ENCODE peak calls at places on chromosomes 12 and 14, in seven cellular contexts. One of them, this sample, is unnamed.

GRCh38 chr12:90851800-90852718 is 102.9 kb downstream of the CCER1 start:
- DNase-seq in HFFc6: no peak
- DNase-seq in fibroblast of the aortic adventitia: no peak
- DNase-seq in Peyer's patch: no peak
- DNase-seq in CD4-positive, alpha-beta T cell: no peak
- DNase-seq in neural crest cell: no peak
- DNase-seq in right lobe of liver: no peak
- DNase-seq in this sample: no peak

GRCh38 chr12:112185093-112185923 is 59.9 kb downstream of the TRAFD1 start:
- DNase-seq in CD4-positive, alpha-beta T cell: no peak
- DNase-seq in Peyer's patch: no peak
- DNase-seq in fibroblast of the aortic adventitia: no peak
- DNase-seq in HFFc6: no peak
- DNase-seq in right lobe of liver: no peak
- DNase-seq in neural crest cell: no peak
- DNase-seq in this sample: no peak

GRCh38 chr12:114995891-114996290 is 311.9 kb upstream of the TBX3 start:
- DNase-seq in fibroblast of the aortic adventitia: no peak
- DNase-seq in right lobe of liver: no peak
- DNase-seq in neural crest cell: no peak
- DNase-seq in Peyer's patch: no peak
- DNase-seq in CD4-positive, alpha-beta T cell: no peak
- DNase-seq in HFFc6: no peak
- DNase-seq in this sample: no peak

GRCh38 chr14:102694530-102695171 is 82.6 kb upstream of the TRAF3 start:
- DNase-seq in HFFc6: peak
- DNase-seq in right lobe of liver: no peak
- DNase-seq in Peyer's patch: no peak
- DNase-seq in fibroblast of the aortic adventitia: peak
- DNase-seq in CD4-positive, alpha-beta T cell: peak
- DNase-seq in neural crest cell: peak
- DNase-seq in this sample: peak

GRCh38 chr12:27781680-27782079 is 1.6 kb upstream of the MANSC4 start:
- DNase-seq in HFFc6: no peak
- DNase-seq in Peyer's patch: no peak
- DNase-seq in CD4-positive, alpha-beta T cell: no peak
- DNase-seq in right lobe of liver: no peak
- DNase-seq in neural crest cell: no peak
- DNase-seq in fibroblast of the aortic adventitia: peak
- DNase-seq in this sample: no peak

GRCh38 chr12:62744551-62744950 is 190.4 kb downstream of the PPM1H start:
- DNase-seq in HFFc6: no peak
- DNase-seq in fibroblast of the aortic adventitia: no peak
- DNase-seq in neural crest cell: no peak
- DNase-seq in CD4-positive, alpha-beta T cell: no peak
- DNase-seq in right lobe of liver: peak
- DNase-seq in Peyer's patch: no peak
- DNase-seq in this sample: no peak

GRCh38 chr12:55642275-55643068 is 5.8 kb downstream of the OR10P1 start:
- DNase-seq in fibroblast of the aortic adventitia: no peak
- DNase-seq in CD4-positive, alpha-beta T cell: no peak
- DNase-seq in right lobe of liver: no peak
- DNase-seq in HFFc6: no peak
- DNase-seq in neural crest cell: no peak
- DNase-seq in Peyer's patch: no peak
- DNase-seq in this sample: no peak

GRCh38 chr12:132316497-132317232 is 12.7 kb downstream of the GALNT9 start:
- DNase-seq in HFFc6: no peak
- DNase-seq in right lobe of liver: no peak
- DNase-seq in fibroblast of the aortic adventitia: no peak
- DNase-seq in Peyer's patch: no peak
- DNase-seq in CD4-positive, alpha-beta T cell: no peak
- DNase-seq in neural crest cell: no peak
- DNase-seq in this sample: no peak

GRCh38 chr14:106277503-106277902 is 751.1 kb downstream of the TMEM121 start:
- DNase-seq in right lobe of liver: no peak
- DNase-seq in HFFc6: no peak
- DNase-seq in fibroblast of the aortic adventitia: no peak
- DNase-seq in neural crest cell: no peak
- DNase-seq in CD4-positive, alpha-beta T cell: no peak
- DNase-seq in Peyer's patch: no peak
- DNase-seq in this sample: no peak

GRCh38 chr12:25458047-25458552 is 95.0 kb downstream of the LMNTD1 start:
- DNase-seq in Peyer's patch: no peak
- DNase-seq in HFFc6: peak
- DNase-seq in right lobe of liver: no peak
- DNase-seq in fibroblast of the aortic adventitia: peak
- DNase-seq in neural crest cell: no peak
- DNase-seq in CD4-positive, alpha-beta T cell: no peak
- DNase-seq in this sample: no peak

GRCh38 chr14:50620341-50620740 is 47.8 kb downstream of the SAV1 start:
- DNase-seq in fibroblast of the aortic adventitia: no peak
- DNase-seq in right lobe of liver: no peak
- DNase-seq in HFFc6: no peak
- DNase-seq in neural crest cell: no peak
- DNase-seq in Peyer's patch: no peak
- DNase-seq in CD4-positive, alpha-beta T cell: no peak
- DNase-seq in this sample: no peak

GRCh38 chr14:81298911-81299310 is 78.2 kb upstream of the GTF2A1 start:
- DNase-seq in HFFc6: no peak
- DNase-seq in Peyer's patch: no peak
- DNase-seq in neural crest cell: no peak
- DNase-seq in fibroblast of the aortic adventitia: no peak
- DNase-seq in right lobe of liver: no peak
- DNase-seq in CD4-positive, alpha-beta T cell: no peak
- DNase-seq in this sample: no peak

GRCh38 chr12:47838286-47838931 is 18.7 kb upstream of the HDAC7 start:
- DNase-seq in fibroblast of the aortic adventitia: peak
- DNase-seq in neural crest cell: peak
- DNase-seq in HFFc6: peak
- DNase-seq in CD4-positive, alpha-beta T cell: peak
- DNase-seq in right lobe of liver: no peak
- DNase-seq in Peyer's patch: peak
- DNase-seq in this sample: peak

GRCh38 chr12:122845865-122846621 is 10.8 kb downstream of the HIP1R start:
- DNase-seq in Peyer's patch: no peak
- DNase-seq in right lobe of liver: no peak
- DNase-seq in fibroblast of the aortic adventitia: no peak
- DNase-seq in neural crest cell: no peak
- DNase-seq in CD4-positive, alpha-beta T cell: no peak
- DNase-seq in HFFc6: no peak
- DNase-seq in this sample: no peak

GRCh38 chr14:29126361-29126760 is 359.8 kb downstream of the FOXG1 start:
- DNase-seq in right lobe of liver: no peak
- DNase-seq in Peyer's patch: no peak
- DNase-seq in HFFc6: no peak
- DNase-seq in CD4-positive, alpha-beta T cell: no peak
- DNase-seq in neural crest cell: no peak
- DNase-seq in fibroblast of the aortic adventitia: no peak
- DNase-seq in this sample: no peak

DNA sequence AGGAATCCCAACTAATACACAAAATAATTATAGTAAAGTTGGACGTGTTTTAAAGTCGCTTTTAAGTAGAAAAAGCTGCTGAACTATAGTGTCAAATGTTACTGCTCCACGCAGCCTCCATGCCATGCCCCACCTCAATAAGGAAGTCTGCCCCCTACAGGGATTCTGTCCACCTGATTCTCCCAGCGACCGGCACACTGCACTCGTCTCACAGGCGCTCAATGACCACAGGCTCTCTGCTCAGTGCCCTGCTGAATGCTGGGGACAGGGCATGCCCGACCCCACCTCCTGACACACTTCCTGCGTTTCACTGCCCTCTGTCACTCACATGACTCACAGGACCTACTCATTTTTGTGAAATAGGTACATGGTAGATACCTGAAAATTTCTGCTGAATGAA is 48.9 kb downstream of the BDKRB1 start:
- DNase-seq in CD4-positive, alpha-beta T cell: no peak
- DNase-seq in Peyer's patch: no peak
- DNase-seq in HFFc6: no peak
- DNase-seq in neural crest cell: peak
- DNase-seq in right lobe of liver: no peak
- DNase-seq in fibroblast of the aortic adventitia: no peak
- DNase-seq in this sample: peak
- TF ChIP-seq CTCF in CD4-positive, alpha-beta T cell: no peak
- TF ChIP-seq CTCF in Peyer's patch: no peak
- TF ChIP-seq CTCF in HFFc6: peak
- TF ChIP-seq CTCF in neural crest cell: peak
- TF ChIP-seq CTCF in right lobe of liver: no peak
- TF ChIP-seq CTCF in fibroblast of the aortic adventitia: no peak
- TF ChIP-seq CTCF in this sample: peak

DNA sequence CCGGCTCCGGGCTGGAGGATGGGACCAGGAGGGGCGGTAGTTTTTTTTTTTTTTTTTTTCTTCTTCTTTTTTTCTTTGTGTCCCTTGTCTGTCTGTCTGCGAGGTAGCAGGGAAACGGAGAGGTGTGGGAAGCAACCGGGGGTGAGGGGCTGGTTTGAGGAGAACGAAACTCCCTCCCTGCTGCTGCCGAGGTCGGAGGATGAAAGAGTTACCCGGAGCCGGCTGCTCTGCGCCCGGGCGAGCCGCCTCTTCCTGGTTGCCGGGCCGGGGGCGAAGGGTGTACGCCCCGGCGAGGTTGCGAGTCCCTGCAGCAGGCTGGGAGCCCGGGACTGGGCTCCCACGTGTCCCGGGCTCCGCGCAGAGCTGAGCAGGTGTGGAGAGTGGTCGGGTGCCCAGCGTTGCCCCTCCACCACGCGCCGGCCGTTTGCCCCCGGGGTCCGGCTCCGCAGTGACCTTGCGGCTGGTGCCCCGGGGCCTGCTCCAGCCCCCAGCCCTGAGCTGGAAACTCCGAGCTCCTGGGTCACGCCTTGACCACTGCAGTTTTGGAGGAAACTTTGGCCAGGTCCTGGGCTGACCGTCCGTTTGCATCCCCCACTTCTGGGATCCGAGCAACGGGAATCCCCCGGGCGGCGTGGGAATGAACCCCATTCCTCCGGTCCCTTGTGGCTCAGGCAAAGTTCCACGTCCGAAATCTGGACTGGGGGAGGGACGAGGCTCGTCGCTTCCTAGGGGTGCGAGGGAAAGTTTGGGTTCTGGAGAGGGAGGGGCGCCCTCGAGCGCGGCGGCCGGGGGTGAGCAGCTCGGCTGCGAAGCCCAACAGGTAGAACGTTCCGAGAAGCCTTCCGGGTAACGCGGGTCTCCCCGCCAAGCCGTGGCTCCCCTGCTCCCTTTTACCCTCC is 1.2 kb downstream of the CHST11 start:
- DNase-seq in Peyer's patch: peak
- DNase-seq in fibroblast of the aortic adventitia: peak
- DNase-seq in CD4-positive, alpha-beta T cell: peak
- DNase-seq in right lobe of liver: peak
- DNase-seq in neural crest cell: peak
- DNase-seq in HFFc6: no peak
- DNase-seq in this sample: peak
- TF ChIP-seq CTCF in Peyer's patch: no peak
- TF ChIP-seq CTCF in fibroblast of the aortic adventitia: no peak
- TF ChIP-seq CTCF in CD4-positive, alpha-beta T cell: no peak
- TF ChIP-seq CTCF in right lobe of liver: no peak
- TF ChIP-seq CTCF in neural crest cell: peak
- TF ChIP-seq CTCF in HFFc6: no peak
- TF ChIP-seq CTCF in this sample: no peak

DNA sequence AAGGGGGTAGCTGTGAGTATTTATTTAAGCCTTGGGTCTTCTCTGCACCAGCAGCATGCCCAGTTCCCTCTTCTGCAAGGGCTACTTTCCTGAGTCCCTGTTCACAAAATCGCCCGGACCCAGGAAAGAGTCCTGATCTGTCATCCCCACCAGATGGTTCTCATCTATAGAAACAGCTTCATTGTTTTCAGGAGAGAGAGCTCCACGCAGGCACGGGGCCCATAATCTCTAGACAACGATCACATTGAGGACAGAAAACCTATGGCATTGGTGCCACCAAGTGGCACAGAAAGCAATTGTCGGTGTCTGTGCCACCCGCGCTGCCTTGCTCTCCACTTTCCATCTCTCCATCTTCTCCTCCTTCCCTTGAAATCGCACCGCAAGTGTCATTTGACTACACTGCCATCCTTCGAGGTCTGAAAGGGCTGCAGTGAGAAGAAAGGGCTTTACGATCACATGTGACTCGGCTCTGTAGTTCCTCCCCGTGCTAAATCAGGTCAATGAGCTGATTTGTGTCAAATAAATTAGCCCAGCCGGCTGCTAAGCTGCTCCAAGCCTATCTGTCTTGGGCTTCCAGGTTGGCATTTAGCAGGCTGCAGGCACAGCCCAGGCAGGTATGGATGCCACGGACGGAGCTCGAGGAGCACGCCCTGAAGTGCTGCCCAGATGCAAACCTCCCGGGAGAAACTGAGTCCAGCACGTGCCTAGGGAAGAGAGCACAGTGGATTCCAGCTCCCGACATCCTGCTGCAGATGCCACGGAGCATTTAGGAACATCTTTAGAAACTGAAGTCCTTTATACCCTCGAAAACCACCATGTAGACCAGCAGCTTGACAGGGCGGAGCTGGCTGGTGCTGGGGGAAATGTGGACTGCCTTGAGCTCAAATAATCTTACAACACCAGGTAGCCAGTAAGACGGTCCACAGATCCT is 28.8 kb downstream of the SPRING1 start:
- DNase-seq in neural crest cell: peak
- DNase-seq in HFFc6: peak
- DNase-seq in CD4-positive, alpha-beta T cell: peak
- DNase-seq in fibroblast of the aortic adventitia: peak
- DNase-seq in right lobe of liver: peak
- DNase-seq in Peyer's patch: peak
- DNase-seq in this sample: no peak
- TF ChIP-seq CTCF in neural crest cell: peak
- TF ChIP-seq CTCF in HFFc6: peak
- TF ChIP-seq CTCF in CD4-positive, alpha-beta T cell: peak
- TF ChIP-seq CTCF in fibroblast of the aortic adventitia: peak
- TF ChIP-seq CTCF in right lobe of liver: peak
- TF ChIP-seq CTCF in Peyer's patch: peak
- TF ChIP-seq CTCF in this sample: no peak

DNA sequence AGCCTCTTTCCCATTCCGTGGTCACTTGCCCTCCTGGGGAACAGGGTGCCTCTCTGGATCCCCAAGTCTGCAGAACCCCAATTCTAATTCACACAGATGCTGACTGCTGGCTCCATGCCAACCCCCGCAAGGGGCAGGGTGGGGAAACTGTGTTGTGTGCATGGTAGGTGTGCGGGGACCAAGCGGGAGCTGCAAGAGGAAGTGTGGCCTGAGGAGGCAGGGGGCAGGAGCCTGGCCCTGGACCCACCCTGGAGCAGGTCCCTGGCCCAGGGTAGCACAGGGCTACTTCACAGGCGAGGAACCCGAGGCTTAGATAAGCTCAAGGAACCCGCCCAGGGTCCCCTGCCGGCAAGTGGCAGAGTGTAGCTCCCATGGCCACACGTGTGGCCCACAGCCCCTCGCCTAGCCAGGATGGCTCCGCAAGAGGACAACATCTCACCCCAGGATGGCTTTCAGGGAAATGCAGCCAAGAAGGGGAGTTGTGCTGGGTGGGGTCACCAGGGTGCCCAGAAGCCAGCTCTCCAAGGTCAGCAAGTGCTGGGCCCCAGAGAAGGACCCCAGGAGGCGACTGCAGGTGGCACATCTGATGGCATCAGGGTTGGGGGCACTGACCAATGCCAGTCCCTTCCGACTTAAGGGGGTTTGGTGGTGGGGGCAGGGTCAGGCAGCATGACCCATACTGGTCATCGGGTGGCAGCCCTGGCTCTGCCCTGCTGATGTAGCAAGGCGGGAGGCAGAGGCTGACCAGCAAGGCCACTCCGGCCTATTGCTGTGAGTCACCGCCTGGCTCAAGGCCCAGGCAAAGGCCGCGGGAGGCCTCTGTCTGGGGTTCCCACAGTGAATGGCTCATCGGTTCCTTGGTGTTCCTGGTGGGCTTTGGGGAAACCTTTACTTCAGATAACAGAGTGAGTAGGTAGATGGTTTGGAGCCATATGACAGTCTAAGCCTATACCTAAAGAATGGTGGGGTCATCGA is 37.3 kb upstream of the EML1 start:
- DNase-seq in right lobe of liver: peak
- DNase-seq in CD4-positive, alpha-beta T cell: no peak
- DNase-seq in HFFc6: peak
- DNase-seq in neural crest cell: no peak
- DNase-seq in Peyer's patch: peak
- DNase-seq in fibroblast of the aortic adventitia: peak
- DNase-seq in this sample: no peak
- TF ChIP-seq CTCF in right lobe of liver: no peak
- TF ChIP-seq CTCF in CD4-positive, alpha-beta T cell: no peak
- TF ChIP-seq CTCF in HFFc6: no peak
- TF ChIP-seq CTCF in neural crest cell: no peak
- TF ChIP-seq CTCF in Peyer's patch: no peak
- TF ChIP-seq CTCF in fibroblast of the aortic adventitia: no peak
- TF ChIP-seq CTCF in this sample: no peak

This sample was measured in glutamatergic neuron.